ENCODE peak calls at places on chromosome 20, in five cellular contexts. H is PC-3, V is HCT116, Y is GM23248, F is neural progenitor cell. D is an unnamed sample.

GRCh38 chr20:21125072-21125848 is 622 bp upstream of the KIZ start:
- DNase-seq in V (peak; percentile 39), F (peak; percentile 72), Y (peak; percentile 79), H (peak; percentile 62), D (no peak)

GRCh38 chr20:14991023-14991422 is 653.6 kb upstream of the FLRT3 start:
- DNase-seq in H (no peak), F (no peak), Y (peak; percentile 47), V (no peak), D (no peak)

GRCh38 chr20:10316582-10316981 is 98.0 kb downstream of the SNAP25 start:
- DNase-seq in V (peak; percentile 22), H (peak; percentile 57), F (no peak), Y (no peak), D (peak; percentile 16)

GRCh38 chr20:1920826-1921225 is 25.6 kb downstream of the SIRPA start:
- DNase-seq in V (no peak), Y (no peak), H (no peak), F (no peak), D (no peak)

GRCh38 chr20:24469116-24470030 is at the start of gene SYNDIG1:
- DNase-seq in V (no peak), F (peak; percentile 84), Y (peak; percentile 55), H (no peak), D (peak; percentile 62)

GRCh38 chr20:57126481-57127092 is 139.9 kb downstream of the BMP7 start:
- DNase-seq in F (no peak), H (no peak), Y (no peak), V (no peak), D (no peak)

GRCh38 chr20:2507875-2508630 is 662 bp downstream of the ZNF343 start:
- DNase-seq in Y (peak; percentile 62), F (no peak), H (peak; percentile 60), V (no peak), D (no peak)

GRCh38 chr20:46229478-46229877 is 78.8 kb downstream of the CDH22 start:
- DNase-seq in H (peak; percentile 26), Y (peak; percentile 12), V (no peak), F (peak; percentile 67), D (no peak)

GRCh38 chr20:21548390-21549035 is 34.6 kb upstream of the NKX2-2 start:
- DNase-seq in V (no peak), H (no peak), Y (no peak), F (no peak), D (peak; percentile 93)

GRCh38 chr20:61233590-61233989 is 18.5 kb upstream of the CDH4 start:
- DNase-seq in F (no peak), Y (no peak), H (no peak), V (no peak), D (no peak)

GRCh38 chr20:48181536-48181935 is 396.3 kb upstream of the SULF2 start:
- DNase-seq in Y (no peak), V (no peak), H (no peak), F (no peak), D (no peak)

GRCh38 chr20:2145376-2145775 is 43.7 kb downstream of the STK35 start:
- DNase-seq in Y (peak; percentile 47), V (no peak), H (no peak), F (no peak), D (no peak)

GRCh38 chr20:46118481-46119020 is 437 bp downstream of the CD40 start:
- DNase-seq in V (no peak), H (no peak), F (peak; percentile 75), Y (no peak), D (peak; percentile 27)

GRCh38 chr20:13220194-13220856 is 749 bp upstream of the ISM1 start:
- DNase-seq in Y (peak; percentile 54), F (peak; percentile 76), H (no peak), V (no peak), D (no peak)

GRCh38 chr20:57187068-57187634 is 79.3 kb downstream of the BMP7 start:
- DNase-seq in V (no peak), Y (no peak), F (no peak), H (no peak), D (no peak)

GRCh38 chr20:5821627-5822215 is 71.5 kb downstream of the SHLD1 start:
- DNase-seq in Y (peak; percentile 52), F (no peak), H (no peak), V (no peak), D (no peak)

GRCh38 chr20:25623225-25623735 is 534 bp downstream of the NANP start:
- DNase-seq in V (peak; percentile 0), Y (peak; percentile 74), H (peak; percentile 32), F (peak; percentile 41), D (peak; percentile 21)

GRCh38 chr20:40584128-40584819 is 104.8 kb downstream of the MAFB start:
- DNase-seq in Y (no peak), V (no peak), H (no peak), F (no peak), D (no peak)

GRCh38 chr20:4435210-4435609 is 286.5 kb upstream of the PRND start:
- DNase-seq in F (no peak), V (no peak), H (no peak), Y (peak; percentile 76), D (no peak)

GRCh38 chr20:64038252-64038578 is 2.2 kb downstream of the C20orf204 start:
- DNase-seq in H (no peak), Y (no peak), V (peak; percentile 13), F (no peak), D (peak; percentile 44)

GRCh38 chr20:43925215-43925614 is 10.6 kb downstream of the TOX2 start:
- DNase-seq in Y (peak; percentile 17), H (no peak), F (no peak), V (no peak), D (no peak)

GRCh38 chr20:49570828-49571552 is 3.1 kb upstream of the PTGIS start:
- DNase-seq in Y (peak; percentile 78), V (no peak), F (no peak), H (peak; percentile 48), D (no peak)

GRCh38 chr20:58847483-58847882 is 3.2 kb downstream of the GNAS-AS1 start:
- DNase-seq in H (no peak), Y (no peak), F (no peak), V (no peak), D (no peak)

GRCh38 chr20:24507182-24507853 is 37.9 kb downstream of the SYNDIG1 start:
- DNase-seq in H (no peak), F (no peak), Y (no peak), V (no peak), D (peak; percentile 47)

GRCh38 chr20:20941468-20941889 is 164.7 kb downstream of the LINC00237 start:
- DNase-seq in F (no peak), V (no peak), Y (no peak), H (no peak), D (no peak)

GRCh38 chr20:32585519-32586127 is 490 bp upstream of the NOL4L start:
- DNase-seq in Y (peak; percentile 23), H (no peak), V (no peak), F (peak; percentile 56), D (no peak)
- TF ChIP-seq EZH2 in Y (peak; percentile 82), H (no peak), V (no peak), F (peak; percentile 83), D (peak; percentile 42)

DNA sequence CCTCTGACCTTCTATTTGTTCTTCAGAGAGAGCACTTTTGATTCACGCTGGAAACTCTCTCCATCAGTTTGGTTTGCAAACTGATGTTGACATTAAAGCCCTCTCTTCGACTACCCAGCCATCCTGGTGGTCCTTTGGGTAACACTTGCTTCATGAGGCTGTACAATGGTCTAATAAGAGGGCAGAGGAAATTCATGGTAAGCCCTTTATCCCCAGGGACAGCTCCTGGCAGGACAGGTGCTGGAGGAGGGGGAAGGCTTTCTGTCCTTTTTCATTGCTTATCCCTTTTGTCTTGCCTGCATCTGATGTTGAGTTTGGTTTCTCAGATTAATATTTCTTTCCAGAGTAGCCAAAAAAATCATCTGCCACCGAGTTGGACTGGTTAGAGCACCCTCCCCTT is 52.1 kb upstream of the CD93 start:
- DNase-seq in H (no peak), Y (no peak), V (no peak), F (no peak), D (no peak)
- H3K9ac ChIP-seq in H (no peak overlapping the region), Y (no peak overlapping the region), V (no peak overlapping the region), F (no peak overlapping the region), D (no peak overlapping the region)

DNA sequence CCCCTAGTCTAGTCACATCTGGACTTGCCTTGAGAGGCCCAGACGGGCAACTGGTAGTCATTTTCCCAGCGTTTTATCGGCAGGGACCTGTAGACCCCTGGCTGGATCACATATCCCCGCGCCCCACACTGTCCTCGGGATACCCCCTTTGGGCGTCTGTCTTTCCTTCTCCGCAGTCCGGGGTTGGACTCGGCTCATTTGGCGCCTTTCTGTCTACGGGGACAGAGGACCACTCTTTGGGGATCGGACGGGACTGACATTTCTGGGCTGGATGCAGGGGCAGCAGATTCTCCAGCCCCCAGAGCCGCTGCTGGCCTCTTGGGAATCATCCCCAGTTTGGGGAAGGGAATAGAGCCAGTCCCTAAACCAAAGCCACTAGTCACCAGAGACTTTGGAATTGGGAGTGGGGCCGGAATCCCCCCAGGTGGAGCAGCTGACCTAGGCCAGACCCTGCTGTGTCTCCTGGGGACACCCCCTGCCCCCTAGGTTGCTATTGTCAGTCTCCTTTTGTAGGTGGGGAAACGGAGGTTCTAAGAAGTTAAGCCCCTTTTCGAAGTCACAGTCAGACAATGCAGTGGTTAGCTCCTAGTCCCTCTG is 734 bp downstream of the FAM110A start:
- DNase-seq in V (no peak), F (peak; percentile 31), H (peak; percentile 13), Y (peak; percentile 35), D (no peak)
- TF ChIP-seq EZH2phosphoT487 in V (no peak), F (no peak), H (no peak), Y (no peak), D (no peak)

DNA sequence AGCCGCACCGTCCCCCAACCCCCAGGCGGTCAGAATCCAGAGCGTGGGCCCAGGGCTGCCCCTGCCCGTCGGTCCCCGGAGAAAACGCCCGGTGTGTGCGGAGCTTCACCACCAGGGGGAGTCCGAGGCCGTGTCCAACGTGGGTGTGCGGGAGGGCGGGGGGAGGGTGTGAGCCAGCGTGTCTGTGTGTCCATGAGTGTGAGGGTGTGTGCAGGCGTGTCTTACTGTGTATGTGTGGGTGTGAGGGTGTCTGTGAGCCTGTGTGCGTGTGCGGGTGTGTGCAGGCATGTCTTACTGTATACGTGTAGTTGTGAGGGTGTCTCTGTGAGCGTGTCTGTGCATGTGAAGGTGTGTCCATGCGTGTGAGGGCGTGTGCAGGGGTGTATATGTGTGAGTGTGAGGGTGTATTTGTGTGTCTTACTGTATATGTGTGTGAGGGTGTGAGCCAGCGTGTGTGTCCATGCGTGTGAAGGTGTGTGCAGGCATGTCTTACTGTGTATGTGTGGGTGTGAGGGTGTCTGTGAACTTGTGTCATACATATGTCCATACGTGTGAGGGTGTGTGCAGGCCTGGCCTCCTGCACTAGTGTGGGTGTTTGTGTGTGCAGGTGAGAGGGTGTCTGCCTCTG is 24.6 kb upstream of the GATA5 start:
- DNase-seq in F (peak; percentile 79), H (peak; percentile 73), Y (peak; percentile 75), V (peak; percentile 21), D (peak; percentile 56)
- TF ChIP-seq EZH2 in F (no peak), H (no peak), Y (no peak), V (no peak), D (no peak)

D was measured in MM.1S.